ENCODE peak calls at places on chromosomes 13 and 19, in five cellular contexts. R is pancreas, M is ascending aorta, A is tibial artery, G is mesendoderm. B is an unnamed sample.

GRCh38 chr13:21458457-21458815 is 667 bp downstream of the ZDHHC20 start:
- DNase-seq in R (peak), M (no peak), G (peak), A (no peak), B (peak)

GRCh38 chr13:47661076-47661475 is 340.0 kb downstream of the SUCLA2 start:
- DNase-seq in A (no peak), G (no peak), R (no peak), M (no peak), B (no peak)

GRCh38 chr19:38842439-38843174 is 7.2 kb downstream of the HNRNPL start:
- DNase-seq in R (no peak), A (no peak), M (no peak), G (no peak), B (no peak)

GRCh38 chr19:35006999-35007365 is 6.9 kb downstream of the GRAMD1A start:
- DNase-seq in A (no peak), G (no peak), M (no peak), R (no peak), B (no peak)

GRCh38 chr13:89401209-89401810 is 1730.1 kb downstream of the SLITRK5 start:
- DNase-seq in R (no peak), M (no peak), G (peak), A (no peak), B (no peak)

GRCh38 chr13:73667756-73668155 is 466.4 kb downstream of the KLF12 start:
- DNase-seq in A (no peak), R (no peak), G (no peak), M (no peak), B (no peak)

GRCh38 chr13:59352600-59352999 is 811.1 kb downstream of the DIAPH3 start:
- DNase-seq in M (no peak), A (no peak), R (no peak), G (peak), B (no peak)

GRCh38 chr13:108682714-108683113 is 53.3 kb downstream of the MYO16 start:
- DNase-seq in R (no peak), M (no peak), G (peak), A (no peak), B (no peak)

GRCh38 chr13:108213946-108214345 is 1.4 kb downstream of the LIG4 start:
- DNase-seq in G (no peak), A (no peak), R (no peak), M (no peak), B (no peak)

GRCh38 chr19:12833747-12834417 is 497 bp downstream of the RTBDN start:
- DNase-seq in M (no peak), A (no peak), G (peak), R (peak), B (no peak)

GRCh38 chr19:14476663-14477401 is 1.7 kb upstream of the PTGER1 start:
- DNase-seq in R (no peak), A (peak), G (peak), M (no peak), B (peak)

GRCh38 chr19:32203161-32203560 is 142.2 kb upstream of the ZNF507 start:
- DNase-seq in R (no peak), G (no peak), M (no peak), A (no peak), B (no peak)

GRCh38 chr19:1745589-1746031 is 7.7 kb upstream of the ONECUT3 start:
- DNase-seq in G (peak), R (no peak), M (no peak), A (no peak), B (no peak)

GRCh38 chr13:93521307-93521706 is 294.7 kb downstream of the GPC6 start:
- DNase-seq in A (no peak), M (no peak), R (no peak), G (no peak), B (no peak)

GRCh38 chr19:48500830-48501445 is 10.7 kb downstream of the LMTK3 start:
- DNase-seq in M (no peak), A (no peak), G (no peak), R (no peak), B (no peak)
- H3K27ac ChIP-seq in M (no peak), A (no peak), G (no peak), R (no peak), B (peak)

GRCh38 chr19:46471116-46471733 is at the start of gene PNMA8A:
- DNase-seq in A (peak), M (peak), G (peak), R (peak), B (peak)
- H3K4me3 ChIP-seq in A (peak), M (peak), G (peak), R (peak), B (peak)

DNA sequence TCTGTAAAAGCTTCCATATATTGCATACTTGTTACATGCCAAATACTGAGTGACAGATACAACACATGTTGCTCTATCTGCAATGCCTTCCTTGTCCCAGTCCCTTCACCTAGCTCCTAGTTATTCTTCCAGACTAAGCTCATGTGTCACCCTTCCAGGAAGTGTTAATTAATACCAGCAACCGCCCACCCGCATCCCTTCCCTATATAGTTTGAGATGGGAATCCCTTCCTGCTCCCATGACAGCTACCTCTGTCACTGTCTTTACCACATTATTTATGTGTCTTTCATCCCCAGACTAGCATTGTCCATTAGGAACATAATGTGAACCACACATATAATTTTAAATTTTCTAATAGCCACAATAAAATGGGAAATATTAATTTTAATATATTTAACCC is 49.5 kb upstream of the FRY start:
- DNase-seq in R (no peak), M (no peak), A (no peak), G (no peak), B (no peak)
- H3K27ac ChIP-seq in R (no peak), M (no peak), A (peak), G (no peak), B (no peak)

DNA sequence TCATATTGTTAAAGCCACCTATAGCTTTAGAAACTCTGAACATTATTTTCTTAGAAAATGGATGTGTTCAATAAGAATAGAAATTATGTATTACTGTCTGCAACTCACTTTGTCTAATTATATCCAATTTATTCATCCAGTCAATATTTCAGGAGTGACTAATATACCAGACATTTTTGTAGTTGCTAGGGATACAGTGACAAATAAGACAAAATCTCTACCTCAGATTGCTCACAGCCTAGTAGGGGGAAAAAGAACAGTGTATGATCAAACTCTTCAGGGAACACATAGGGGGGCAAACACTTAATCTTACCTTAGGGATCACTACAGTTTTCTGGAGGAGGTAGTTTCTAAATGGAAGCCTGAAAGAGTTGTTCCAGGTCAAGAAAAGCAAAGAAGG is 8.6 kb downstream of the BRCA2 start:
- DNase-seq in G (no peak), R (no peak), A (no peak), M (no peak), B (no peak)
- H3K4me3 ChIP-seq in G (no peak), R (no peak), A (no peak), M (no peak), B (no peak)

DNA sequence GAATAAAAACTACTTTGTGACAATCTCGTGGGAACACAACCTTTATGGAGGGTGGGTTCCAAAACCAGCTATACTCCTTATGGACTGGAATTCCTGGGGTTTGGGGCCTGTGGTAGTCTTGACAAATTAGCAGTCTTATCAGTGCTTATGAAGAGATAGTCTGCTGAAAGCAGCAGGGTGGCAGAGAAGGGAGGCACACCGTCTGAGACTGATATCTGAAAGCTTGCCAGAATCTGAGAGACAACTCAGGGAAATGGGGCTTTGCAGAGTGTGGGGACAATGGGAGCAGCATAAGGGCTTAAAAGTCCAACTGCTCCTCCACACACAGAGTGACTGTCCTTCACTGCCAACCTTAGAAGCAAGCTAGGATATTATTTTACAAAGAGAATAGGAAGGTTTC is 95.9 kb downstream of the UGGT2 start:
- DNase-seq in A (no peak), M (no peak), R (no peak), G (peak), B (no peak)
- H3K27ac ChIP-seq in A (no peak), M (no peak), R (no peak), G (no peak), B (no peak)